ENCODE peak calls at places on chromosomes 3 and 15, in four cellular contexts. O is SW 1271, W is G401, J is activated T-cell treated with anti-CD3 and anti-CD28 coated beads for 1 hour. Q is an unnamed sample.

GRCh38 chr15:90002428-90002844 is 1.3 kb downstream of the ZNF710 start:
- DNase-seq in O (peak; percentile 51), W (peak; percentile 15), J (no peak), Q (peak; percentile 28)

GRCh38 chr15:39488498-39488897 is 92.4 kb upstream of the THBS1 start:
- DNase-seq in O (no peak), W (no peak), J (no peak), Q (no peak)

GRCh38 chr3:109445210-109445609 is 107.9 kb upstream of the DPPA4 start:
- DNase-seq in O (no peak), W (no peak), J (no peak), Q (no peak)

GRCh38 chr3:60708191-60708975 is 542.9 kb downstream of the FHIT start:
- DNase-seq in O (no peak), W (no peak), J (no peak), Q (no peak)

GRCh38 chr3:133803474-133803873 is 2.1 kb upstream of the SRPRB start:
- DNase-seq in O (no peak), W (no peak), J (no peak), Q (no peak)

GRCh38 chr3:173750095-173750494 is 352.6 kb downstream of the NLGN1 start:
- DNase-seq in O (no peak), W (no peak), J (no peak), Q (no peak)

GRCh38 chr15:92159906-92160841 is 233.5 kb upstream of the ST8SIA2 start:
- DNase-seq in O (no peak), W (no peak), J (no peak), Q (no peak)

GRCh38 chr3:151318313-151318712 is 1.7 kb upstream of the GPR87 start:
- DNase-seq in O (no peak), W (no peak), J (no peak), Q (no peak)

GRCh38 chr15:25883860-25884259 is 20.7 kb upstream of the ATP10A start:
- DNase-seq in O (no peak), W (no peak), J (no peak), Q (no peak)

GRCh38 chr3:155292693-155293092 is 790 bp downstream of the STRIT1 start:
- DNase-seq in O (no peak), W (no peak), J (no peak), Q (no peak)

GRCh38 chr15:101556273-101556672 is 66.8 kb upstream of the PCSK6 start:
- DNase-seq in O (no peak), W (no peak), J (no peak), Q (no peak)

GRCh38 chr3:186121968-186122367 is 13.1 kb upstream of the ETV5 start:
- DNase-seq in O (no peak), W (no peak), J (no peak), Q (no peak)

GRCh38 chr3:113660458-113660857 is 36.0 kb downstream of the USF3 start:
- DNase-seq in O (no peak), W (no peak), J (no peak), Q (no peak)

GRCh38 chr15:57865294-57865693 is 158.8 kb downstream of the POLR2M start:
- DNase-seq in O (no peak), W (no peak), J (no peak), Q (peak; percentile 20)